ENCODE peak calls at places on chromosomes 11 and 22, in nine cellular contexts. B is sciatic nerve; D is activated CD4-positive, alpha-beta T cell treated with anti-CD3 and anti-CD28 coated beads for 48 hours; P is NCI-H226; A is epithelial cell of esophagus; K is nephron progenitor cell; H is OCI-LY7; J is smooth muscle cell of the brain vasculature; W is iris pigment epithelial cell. N is an unnamed sample.

GRCh38 chr11:9150501-9150900 is 59.1 kb upstream of the SCUBE2 start:
- DNase-seq in B (no peak), D (no peak), P (peak), A (peak), K (no peak), H (no peak), J (no peak), W (peak), N (peak)

GRCh38 chr11:75334402-75334891 is 17.0 kb downstream of the ARRB1 start:
- DNase-seq in B (no peak), D (no peak), P (no peak), A (peak), K (no peak), H (no peak), J (no peak), W (no peak), N (no peak)

GRCh38 chr22:30017375-30017774 is 62.9 kb upstream of the HORMAD2 start:
- DNase-seq in B (no peak), D (no peak), P (no peak), A (no peak), K (no peak), H (no peak), J (no peak), W (peak), N (peak)

GRCh38 chr11:34146866-34147265 is 41.4 kb downstream of the NAT10 start:
- DNase-seq in B (peak), D (no peak), P (no peak), A (no peak), K (no peak), H (no peak), J (no peak), W (no peak), N (no peak)

GRCh38 chr11:133529807-133530500 is 2.3 kb downstream of the OPCML start:
- DNase-seq in B (no peak), D (no peak), P (no peak), A (no peak), K (no peak), H (no peak), J (no peak), W (no peak), N (no peak)

GRCh38 chr11:95565692-95566091 is 223.9 kb downstream of the FAM76B start:
- DNase-seq in B (no peak), D (no peak), P (no peak), A (no peak), K (no peak), H (no peak), J (no peak), W (no peak), N (no peak)

GRCh38 chr11:65308281-65308891 is 6.3 kb upstream of the CDC42EP2 start:
- DNase-seq in B (peak), D (no peak), P (peak), A (no peak), K (no peak), H (no peak), J (no peak), W (no peak), N (no peak)

GRCh38 chr11:62548545-62549335 is 2.1 kb upstream of the AHNAK start:
- DNase-seq in B (no peak), D (no peak), P (peak), A (no peak), K (no peak), H (no peak), J (no peak), W (no peak), N (no peak)

GRCh38 chr11:28559497-28559896 is 451.3 kb downstream of the METTL15 start:
- DNase-seq in B (no peak), D (no peak), P (peak), A (no peak), K (no peak), H (no peak), J (no peak), W (peak), N (peak)

GRCh38 chr22:44329179-44329796 is 16.5 kb upstream of the SHISAL1 start:
- DNase-seq in B (no peak), D (peak), P (no peak), A (peak), K (no peak), H (peak), J (no peak), W (no peak), N (no peak)

GRCh38 chr11:118928870-118929495 is 3.3 kb upstream of the BCL9L start:
- DNase-seq in B (peak), D (peak), P (peak), A (peak), K (peak), H (peak), J (no peak), W (peak), N (peak)

GRCh38 chr22:25358421-25359170 is 139.2 kb downstream of the CRYBB2 start:
- DNase-seq in B (peak), D (no peak), P (no peak), A (no peak), K (no peak), H (no peak), J (no peak), W (no peak), N (no peak)